ENCODE peak calls at places on chromosomes 3 and 15, in six cellular contexts. One of them, this sample, is unnamed.
A peak's percentile ranks its signal among the peaks of the same experiment; 100 is the strongest.

GRCh38 chr3:42120866-42121265 is 29.7 kb downstream of the TRAK1 start:
- DNase-seq in body of pancreas: peak; percentile 22
- DNase-seq in suprapubic skin: no peak
- DNase-seq in gastrocnemius medialis: no peak
- DNase-seq in heart right ventricle: no peak
- DNase-seq in thoracic aorta: no peak
- DNase-seq in this sample: no peak

GRCh38 chr3:63900459-63900858 is 11.7 kb downstream of the SCAANT1 start:
- DNase-seq in body of pancreas: no peak
- DNase-seq in suprapubic skin: no peak
- DNase-seq in gastrocnemius medialis: no peak
- DNase-seq in heart right ventricle: peak; percentile 17
- DNase-seq in thoracic aorta: no peak
- DNase-seq in this sample: peak; percentile 45

GRCh38 chr3:13217736-13218540 is 144.7 kb upstream of the IQSEC1 start:
- DNase-seq in body of pancreas: no peak
- DNase-seq in suprapubic skin: no peak
- DNase-seq in gastrocnemius medialis: no peak
- DNase-seq in heart right ventricle: no peak
- DNase-seq in thoracic aorta: no peak
- DNase-seq in this sample: no peak

GRCh38 chr3:157317895-157318294 is 118.8 kb upstream of the PTX3 start:
- DNase-seq in body of pancreas: no peak
- DNase-seq in suprapubic skin: no peak
- DNase-seq in gastrocnemius medialis: no peak
- DNase-seq in heart right ventricle: no peak
- DNase-seq in thoracic aorta: no peak
- DNase-seq in this sample: no peak

GRCh38 chr15:48823237-48823636 is 12.4 kb upstream of the CEP152 start:
- DNase-seq in body of pancreas: no peak
- DNase-seq in suprapubic skin: no peak
- DNase-seq in gastrocnemius medialis: no peak
- DNase-seq in heart right ventricle: no peak
- DNase-seq in thoracic aorta: no peak
- DNase-seq in this sample: peak; percentile 22

GRCh38 chr15:33680336-33680735 is 288.0 kb upstream of the CHRM5 start:
- DNase-seq in body of pancreas: no peak
- DNase-seq in suprapubic skin: no peak
- DNase-seq in gastrocnemius medialis: peak; percentile 57
- DNase-seq in heart right ventricle: no peak
- DNase-seq in thoracic aorta: no peak
- DNase-seq in this sample: no peak

GRCh38 chr3:141384157-141384556 is 15.9 kb downstream of the ZBTB38 start:
- DNase-seq in body of pancreas: no peak
- DNase-seq in suprapubic skin: no peak
- DNase-seq in gastrocnemius medialis: no peak
- DNase-seq in heart right ventricle: no peak
- DNase-seq in thoracic aorta: no peak
- DNase-seq in this sample: no peak

GRCh38 chr3:183375337-183375736 is 53.1 kb downstream of the MCF2L2 start:
- DNase-seq in body of pancreas: no peak
- DNase-seq in suprapubic skin: no peak
- DNase-seq in gastrocnemius medialis: no peak
- DNase-seq in heart right ventricle: no peak
- DNase-seq in thoracic aorta: no peak
- DNase-seq in this sample: no peak

GRCh38 chr15:41958002-41958420 is 14.3 kb downstream of the EHD4 start:
- DNase-seq in body of pancreas: no peak
- DNase-seq in suprapubic skin: no peak
- DNase-seq in gastrocnemius medialis: no peak
- DNase-seq in heart right ventricle: peak; percentile 61
- DNase-seq in thoracic aorta: no peak
- DNase-seq in this sample: no peak

GRCh38 chr15:39898317-39898716 is 21.7 kb downstream of the GPR176 start:
- DNase-seq in body of pancreas: no peak
- DNase-seq in suprapubic skin: no peak
- DNase-seq in gastrocnemius medialis: no peak
- DNase-seq in heart right ventricle: no peak
- DNase-seq in thoracic aorta: no peak
- DNase-seq in this sample: no peak

GRCh38 chr3:124627501-124627908 is 102.7 kb upstream of the UMPS start:
- DNase-seq in body of pancreas: peak; percentile 40
- DNase-seq in suprapubic skin: no peak
- DNase-seq in gastrocnemius medialis: no peak
- DNase-seq in heart right ventricle: no peak
- DNase-seq in thoracic aorta: no peak
- DNase-seq in this sample: peak; percentile 49

GRCh38 chr15:35657679-35658201 is 111.8 kb upstream of the DPH6 start:
- DNase-seq in body of pancreas: no peak
- DNase-seq in suprapubic skin: no peak
- DNase-seq in gastrocnemius medialis: no peak
- DNase-seq in heart right ventricle: no peak
- DNase-seq in thoracic aorta: no peak
- DNase-seq in this sample: peak; percentile 16

GRCh38 chr3:40196966-40197365 is 112.5 kb upstream of the EIF1B start:
- DNase-seq in body of pancreas: no peak
- DNase-seq in suprapubic skin: no peak
- DNase-seq in gastrocnemius medialis: no peak
- DNase-seq in heart right ventricle: no peak
- DNase-seq in thoracic aorta: no peak
- DNase-seq in this sample: no peak

GRCh38 chr3:11498646-11499045 is 145.1 kb downstream of the VGLL4 start:
- DNase-seq in body of pancreas: peak; percentile 88
- DNase-seq in suprapubic skin: no peak
- DNase-seq in gastrocnemius medialis: no peak
- DNase-seq in heart right ventricle: peak; percentile 54
- DNase-seq in thoracic aorta: no peak
- DNase-seq in this sample: peak; percentile 90

GRCh38 chr3:50338989-50339388 is 1.6 kb downstream of the RASSF1 start:
- DNase-seq in body of pancreas: no peak
- DNase-seq in suprapubic skin: no peak
- DNase-seq in gastrocnemius medialis: no peak
- DNase-seq in heart right ventricle: no peak
- DNase-seq in thoracic aorta: no peak
- DNase-seq in this sample: no peak

GRCh38 chr15:63288778-63289378 is 11.5 kb downstream of the APH1B start:
- DNase-seq in body of pancreas: no peak
- DNase-seq in suprapubic skin: no peak
- DNase-seq in gastrocnemius medialis: no peak
- DNase-seq in heart right ventricle: no peak
- DNase-seq in thoracic aorta: no peak
- DNase-seq in this sample: peak; percentile 54

GRCh38 chr15:79184465-79184892 is 93.9 kb upstream of the RASGRF1 start:
- DNase-seq in body of pancreas: peak; percentile 72
- DNase-seq in suprapubic skin: no peak
- DNase-seq in gastrocnemius medialis: peak; percentile 43
- DNase-seq in heart right ventricle: peak; percentile 75
- DNase-seq in thoracic aorta: peak; percentile 27
- DNase-seq in this sample: peak; percentile 69

GRCh38 chr3:57095361-57095760 is 34.9 kb downstream of the SPATA12 start:
- DNase-seq in body of pancreas: no peak
- DNase-seq in suprapubic skin: no peak
- DNase-seq in gastrocnemius medialis: no peak
- DNase-seq in heart right ventricle: no peak
- DNase-seq in thoracic aorta: no peak
- DNase-seq in this sample: no peak

GRCh38 chr15:28184166-28184565 is 85.1 kb upstream of the OCA2 start:
- DNase-seq in body of pancreas: no peak
- DNase-seq in suprapubic skin: no peak
- DNase-seq in gastrocnemius medialis: no peak
- DNase-seq in heart right ventricle: no peak
- DNase-seq in thoracic aorta: no peak
- DNase-seq in this sample: no peak

GRCh38 chr15:37101634-37102314 is 1.4 kb upstream of the MEIS2 start:
- DNase-seq in body of pancreas: peak; percentile 78
- DNase-seq in suprapubic skin: peak; percentile 85
- DNase-seq in gastrocnemius medialis: no peak
- DNase-seq in heart right ventricle: peak; percentile 81
- DNase-seq in thoracic aorta: no peak
- DNase-seq in this sample: peak; percentile 93

GRCh38 chr3:37751967-37752660 is 109.6 kb upstream of the CTDSPL start:
- DNase-seq in body of pancreas: no peak
- DNase-seq in suprapubic skin: no peak
- DNase-seq in gastrocnemius medialis: no peak
- DNase-seq in heart right ventricle: no peak
- DNase-seq in thoracic aorta: no peak
- DNase-seq in this sample: no peak

GRCh38 chr3:144032531-144033234 is 61.1 kb downstream of the DIPK2A start:
- DNase-seq in body of pancreas: no peak
- DNase-seq in suprapubic skin: no peak
- DNase-seq in gastrocnemius medialis: no peak
- DNase-seq in heart right ventricle: no peak
- DNase-seq in thoracic aorta: no peak
- DNase-seq in this sample: no peak
- H3K4me3 ChIP-seq in body of pancreas: no peak overlapping the region
- H3K4me3 ChIP-seq in suprapubic skin: no peak overlapping the region
- H3K4me3 ChIP-seq in gastrocnemius medialis: peak overlapping the region; percentile 8
- H3K4me3 ChIP-seq in heart right ventricle: no peak overlapping the region
- H3K4me3 ChIP-seq in thoracic aorta: peak overlapping the region; percentile 68
- H3K4me3 ChIP-seq in this sample: no peak overlapping the region

DNA sequence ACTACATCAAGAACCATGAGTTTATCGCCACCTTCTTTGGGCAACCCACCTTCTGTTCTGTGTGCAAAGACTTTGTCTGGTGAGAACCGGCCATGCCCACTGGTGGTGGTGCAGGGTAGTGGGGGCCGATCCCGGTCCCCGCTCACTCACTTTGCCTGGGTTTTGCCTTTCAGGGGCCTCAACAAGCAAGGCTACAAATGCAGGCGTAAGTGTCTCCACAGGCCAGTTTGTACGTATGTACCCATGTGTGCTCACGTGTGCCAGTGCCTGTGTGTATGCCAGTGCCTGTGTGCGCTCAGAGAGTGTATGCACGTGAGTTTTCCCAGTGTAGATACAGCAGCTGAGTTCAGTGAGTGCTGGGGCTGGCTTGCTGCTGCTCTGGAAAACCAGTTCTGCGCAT is 20.5 kb downstream of the PRKCD start:
- DNase-seq in body of pancreas: no peak
- DNase-seq in suprapubic skin: no peak
- DNase-seq in gastrocnemius medialis: no peak
- DNase-seq in heart right ventricle: no peak
- DNase-seq in thoracic aorta: no peak
- DNase-seq in this sample: no peak
- TF ChIP-seq CTCF in body of pancreas: no peak
- TF ChIP-seq CTCF in suprapubic skin: no peak
- TF ChIP-seq CTCF in gastrocnemius medialis: no peak
- TF ChIP-seq CTCF in heart right ventricle: no peak
- TF ChIP-seq CTCF in thoracic aorta: no peak
- TF ChIP-seq CTCF in this sample: no peak

GRCh38 chr15:66897971-66898370 is 167.4 kb upstream of the SMAD3 start:
- DNase-seq in body of pancreas: no peak
- DNase-seq in suprapubic skin: no peak
- DNase-seq in gastrocnemius medialis: no peak
- DNase-seq in heart right ventricle: no peak
- DNase-seq in thoracic aorta: no peak
- DNase-seq in this sample: no peak

GRCh38 chr15:66899555-66900350 is 165.6 kb upstream of the SMAD3 start:
- DNase-seq in body of pancreas: no peak
- DNase-seq in suprapubic skin: no peak
- DNase-seq in gastrocnemius medialis: no peak
- DNase-seq in heart right ventricle: no peak
- DNase-seq in thoracic aorta: no peak
- DNase-seq in this sample: no peak

GRCh38 chr15:66900586-66901310 is 164.7 kb upstream of the SMAD3 start:
- DNase-seq in body of pancreas: no peak
- DNase-seq in suprapubic skin: no peak
- DNase-seq in gastrocnemius medialis: no peak
- DNase-seq in heart right ventricle: no peak
- DNase-seq in thoracic aorta: no peak
- DNase-seq in this sample: no peak

GRCh38 chr15:66897381-66897780 is 168.0 kb upstream of the SMAD3 start:
- DNase-seq in body of pancreas: no peak
- DNase-seq in suprapubic skin: no peak
- DNase-seq in gastrocnemius medialis: no peak
- DNase-seq in heart right ventricle: no peak
- DNase-seq in thoracic aorta: no peak
- DNase-seq in this sample: no peak

DNA sequence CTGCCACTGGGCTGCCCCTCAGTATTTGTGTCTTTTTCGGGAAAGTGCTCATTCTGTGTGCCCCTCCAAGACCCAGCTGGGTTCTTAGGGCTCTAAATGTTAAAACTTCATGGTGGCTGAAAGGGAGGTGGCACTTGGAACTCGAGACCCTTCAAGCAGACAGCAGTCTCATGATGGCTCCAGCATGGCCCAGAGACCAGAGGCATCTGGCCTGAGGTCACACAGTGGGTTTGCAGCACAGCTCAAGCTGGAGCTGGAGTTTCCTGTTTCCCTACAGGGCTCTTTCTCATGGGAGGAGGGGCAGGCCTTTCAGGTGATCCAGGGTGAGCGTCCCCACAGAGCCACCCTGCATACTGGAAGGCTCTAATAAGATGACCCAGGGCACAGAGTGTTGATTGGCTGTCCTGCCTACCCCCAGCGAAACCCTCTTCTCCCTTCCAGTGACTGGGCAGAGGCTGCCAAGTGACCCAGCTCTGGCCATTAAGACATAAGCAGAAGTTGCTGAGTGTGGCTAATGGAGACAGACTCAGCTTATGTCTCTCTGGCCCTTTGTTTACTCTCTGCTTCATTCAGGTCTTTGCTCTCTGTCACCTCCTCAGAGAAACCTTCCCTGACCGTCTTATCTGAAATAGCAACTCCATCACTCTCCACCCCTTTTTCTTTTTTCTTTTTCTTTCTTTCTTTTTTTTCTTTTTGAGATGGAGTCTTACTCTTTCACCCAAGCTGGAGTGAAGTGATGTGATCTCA is 166.6 kb upstream of the SMAD3 start:
- DNase-seq in body of pancreas: no peak
- DNase-seq in suprapubic skin: no peak
- DNase-seq in gastrocnemius medialis: no peak
- DNase-seq in heart right ventricle: no peak
- DNase-seq in thoracic aorta: no peak
- DNase-seq in this sample: no peak
- H3K27ac ChIP-seq in body of pancreas: no peak overlapping the region
- H3K27ac ChIP-seq in suprapubic skin: no peak overlapping the region
- H3K27ac ChIP-seq in gastrocnemius medialis: no peak overlapping the region
- H3K27ac ChIP-seq in heart right ventricle: no peak overlapping the region
- H3K27ac ChIP-seq in thoracic aorta: no peak overlapping the region
- H3K27ac ChIP-seq in this sample: no peak overlapping the region

GRCh38 chr15:81181220-81181619 is 15.5 kb upstream of the IL16 start:
- DNase-seq in body of pancreas: no peak
- DNase-seq in suprapubic skin: no peak
- DNase-seq in gastrocnemius medialis: no peak
- DNase-seq in heart right ventricle: no peak
- DNase-seq in thoracic aorta: no peak
- DNase-seq in this sample: peak; percentile 28

GRCh38 chr15:81183403-81183760 is 13.3 kb upstream of the IL16 start:
- DNase-seq in body of pancreas: no peak
- DNase-seq in suprapubic skin: no peak
- DNase-seq in gastrocnemius medialis: no peak
- DNase-seq in heart right ventricle: no peak
- DNase-seq in thoracic aorta: no peak
- DNase-seq in this sample: no peak

GRCh38 chr15:81182746-81183402 is 13.8 kb upstream of the IL16 start:
- DNase-seq in body of pancreas: no peak
- DNase-seq in suprapubic skin: no peak
- DNase-seq in gastrocnemius medialis: no peak
- DNase-seq in heart right ventricle: peak; percentile 14
- DNase-seq in thoracic aorta: no peak
- DNase-seq in this sample: no peak

GRCh38 chr15:81184188-81184587 is 12.5 kb upstream of the IL16 start:
- DNase-seq in body of pancreas: peak; percentile 26
- DNase-seq in suprapubic skin: peak; percentile 87
- DNase-seq in gastrocnemius medialis: peak; percentile 64
- DNase-seq in heart right ventricle: no peak
- DNase-seq in thoracic aorta: no peak
- DNase-seq in this sample: no peak

GRCh38 chr15:81182031-81182745 is 14.5 kb upstream of the IL16 start:
- DNase-seq in body of pancreas: no peak
- DNase-seq in suprapubic skin: peak; percentile 22
- DNase-seq in gastrocnemius medialis: no peak
- DNase-seq in heart right ventricle: no peak
- DNase-seq in thoracic aorta: no peak
- DNase-seq in this sample: peak; percentile 58
- H3K4me3 ChIP-seq in body of pancreas: no peak overlapping the region
- H3K4me3 ChIP-seq in suprapubic skin: peak overlapping the region; percentile 48
- H3K4me3 ChIP-seq in gastrocnemius medialis: peak overlapping the region; percentile 25
- H3K4me3 ChIP-seq in heart right ventricle: peak overlapping the region; percentile 43
- H3K4me3 ChIP-seq in thoracic aorta: peak overlapping the region; percentile 47
- H3K4me3 ChIP-seq in this sample: no peak overlapping the region

This sample was measured in cardiac muscle cell.